ENCODE peak calls at places on chromosomes 6 and 20, in seven cellular contexts. B is body of pancreas, E is IMR-90, V is breast epithelium, D is HepG2, X is ovary, M is tibial nerve. H is an unnamed sample.

GRCh38 chr6:137827977-137828815 is 38.9 kb upstream of the TNFAIP3 start:
- DNase-seq in B (no peak), E (no peak), V (no peak), D (no peak), X (no peak), M (no peak), H (no peak)

GRCh38 chr6:163984446-163984936 is 570.0 kb downstream of the QKI start:
- DNase-seq in B (no peak), E (no peak), V (no peak), D (no peak), X (no peak), M (no peak), H (no peak)

GRCh38 chr6:139376604-139377218 is 2.3 kb upstream of the CITED2 start:
- DNase-seq in B (peak; percentile 92), E (peak; percentile 41), V (peak; percentile 91), D (peak; percentile 48), X (peak; percentile 58), M (peak; percentile 66), H (peak; percentile 84)

GRCh38 chr6:39507331-39507998 is 185.0 kb upstream of the KCNK16 start:
- DNase-seq in B (no peak), E (no peak), V (no peak), D (no peak), X (no peak), M (no peak), H (no peak)

GRCh38 chr6:35165630-35166071 is 24.5 kb upstream of the TCP11 start:
- DNase-seq in B (peak; percentile 30), E (peak; percentile 87), V (no peak), D (peak; percentile 52), X (no peak), M (no peak), H (no peak)

GRCh38 chr20:52649727-52650126 is 322.4 kb upstream of the TSHZ2 start:
- DNase-seq in B (no peak), E (no peak), V (no peak), D (no peak), X (no peak), M (no peak), H (no peak)

GRCh38 chr6:149750136-149750609 is 632 bp downstream of the PCMT1 start:
- DNase-seq in B (peak; percentile 41), E (peak; percentile 49), V (peak; percentile 38), D (peak; percentile 80), X (no peak), M (no peak), H (peak; percentile 49)

GRCh38 chr6:87155272-87155919 is at the start of gene ZNF292:
- DNase-seq in B (peak; percentile 97), E (peak; percentile 97), V (peak; percentile 96), D (peak; percentile 93), X (peak; percentile 96), M (peak; percentile 95), H (peak; percentile 91)

GRCh38 chr20:5400164-5400762 is 83.5 kb upstream of the PROKR2 start:
- DNase-seq in B (no peak), E (peak; percentile 16), V (no peak), D (peak; percentile 35), X (no peak), M (no peak), H (no peak)

GRCh38 chr6:107490568-107491058 is 696 bp downstream of the SOBP start:
- DNase-seq in B (peak; percentile 11), E (no peak), V (no peak), D (no peak), X (no peak), M (no peak), H (peak; percentile 21)

GRCh38 chr20:61056627-61057312 is 195.3 kb upstream of the CDH4 start:
- DNase-seq in B (no peak), E (no peak), V (no peak), D (no peak), X (no peak), M (no peak), H (no peak)

GRCh38 chr20:26276811-26277210 is 580.2 kb upstream of the ZNF337 start:
- DNase-seq in B (peak; percentile 6), E (no peak), V (no peak), D (no peak), X (no peak), M (no peak), H (no peak)

GRCh38 chr6:134295953-134296553 is 21.9 kb downstream of the SGK1 start:
- DNase-seq in B (no peak), E (peak; percentile 100), V (no peak), D (peak; percentile 54), X (peak; percentile 54), M (no peak), H (no peak)

GRCh38 chr6:38806833-38807232 is 91.7 kb downstream of the DNAH8 start:
- DNase-seq in B (no peak), E (no peak), V (no peak), D (no peak), X (no peak), M (no peak), H (no peak)

GRCh38 chr6:56223995-56224394 is 23.4 kb downstream of the COL21A1 start:
- DNase-seq in B (no peak), E (peak; percentile 45), V (no peak), D (no peak), X (no peak), M (no peak), H (no peak)

GRCh38 chr6:138988469-138988834 is 399 bp upstream of the REPS1 start:
- DNase-seq in B (no peak), E (peak; percentile 4), V (no peak), D (peak; percentile 45), X (no peak), M (no peak), H (no peak)

GRCh38 chr6:137313928-137314855 is 95.0 kb upstream of the IFNGR1 start:
- DNase-seq in B (peak; percentile 80), E (peak; percentile 64), V (peak; percentile 46), D (peak; percentile 71), X (peak; percentile 76), M (peak; percentile 64), H (peak; percentile 42)

GRCh38 chr6:88519227-88520019 is 353.3 kb upstream of the CNR1 start:
- DNase-seq in B (no peak), E (no peak), V (no peak), D (no peak), X (no peak), M (no peak), H (no peak)

GRCh38 chr20:44068780-44069191 is 118.2 kb downstream of the JPH2 start:
- DNase-seq in B (no peak), E (no peak), V (peak; percentile 11), D (no peak), X (peak; percentile 29), M (no peak), H (no peak)

GRCh38 chr6:43282636-43283513 is 15.2 kb upstream of the SLC22A7 start:
- DNase-seq in B (no peak), E (no peak), V (no peak), D (no peak), X (no peak), M (no peak), H (no peak)

GRCh38 chr6:63529498-63529897 is 42.8 kb upstream of the LOC128125822 start:
- DNase-seq in B (no peak), E (no peak), V (no peak), D (no peak), X (no peak), M (no peak), H (no peak)

GRCh38 chr6:143707702-143708101 is 29.9 kb downstream of the PHACTR2 start:
- DNase-seq in B (no peak), E (no peak), V (no peak), D (no peak), X (no peak), M (no peak), H (no peak)

GRCh38 chr6:28839443-28840120 is 84.2 kb downstream of the TRIM27 start:
- DNase-seq in B (no peak), E (no peak), V (no peak), D (no peak), X (no peak), M (no peak), H (no peak)

GRCh38 chr6:28838289-28838633 is 85.5 kb downstream of the TRIM27 start:
- DNase-seq in B (peak; percentile 66), E (peak; percentile 70), V (peak; percentile 57), D (peak; percentile 80), X (peak; percentile 77), M (no peak), H (peak; percentile 14)

GRCh38 chr6:28838634-28839442 is 84.9 kb downstream of the TRIM27 start:
- DNase-seq in B (peak; percentile 78), E (peak; percentile 80), V (peak; percentile 72), D (peak; percentile 80), X (peak; percentile 91), M (peak; percentile 57), H (peak; percentile 20)

DNA sequence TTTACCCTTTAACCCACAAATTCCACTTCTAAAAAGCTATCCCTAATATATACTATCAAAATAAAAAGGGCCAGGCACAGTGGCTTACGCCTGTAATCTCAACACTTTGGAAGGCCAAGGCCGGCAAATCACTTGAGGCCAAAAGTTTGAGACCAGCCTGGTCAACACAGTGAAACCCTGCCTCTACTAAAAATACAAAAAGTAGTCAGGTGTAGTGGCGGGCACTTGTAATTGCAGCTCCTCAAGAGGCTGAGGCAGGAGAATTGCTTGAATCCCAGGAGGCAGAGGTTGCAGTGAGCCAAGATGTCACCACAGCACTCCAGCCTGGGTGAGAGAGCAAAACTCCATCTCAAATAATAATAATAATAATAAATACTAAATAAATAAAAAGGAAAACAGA is 82.5 kb downstream of the TRIM27 start:
- DNase-seq in B (no peak), E (no peak), V (no peak), D (no peak), X (no peak), M (no peak), H (no peak)
- TF ChIP-seq CTCF in B (no peak), E (no peak), V (no peak), D (no peak), X (no peak), M (no peak), H (no peak)

GRCh38 chr6:30600576-30600975 is 16.5 kb downstream of the PPP1R10 start:
- DNase-seq in B (peak; percentile 45), E (no peak), V (no peak), D (no peak), X (no peak), M (no peak), H (no peak)
- TF ChIP-seq POLR2A in B (peak; percentile 10), E (no peak), V (no peak), D (no peak), X (no peak), M (no peak), H (no peak)

GRCh38 chr6:22471746-22472145 is 97.6 kb upstream of the HDGFL1 start:
- DNase-seq in B (no peak), E (no peak), V (no peak), D (no peak), X (no peak), M (no peak), H (no peak)

GRCh38 chr6:22471369-22471690 is 98.0 kb upstream of the HDGFL1 start:
- DNase-seq in B (no peak), E (no peak), V (no peak), D (no peak), X (no peak), M (no peak), H (no peak)

GRCh38 chr6:22468566-22468965 is 100.8 kb upstream of the HDGFL1 start:
- DNase-seq in B (no peak), E (peak; percentile 58), V (no peak), D (no peak), X (no peak), M (no peak), H (no peak)

GRCh38 chr6:22467645-22468044 is 101.7 kb upstream of the HDGFL1 start:
- DNase-seq in B (peak; percentile 68), E (no peak), V (no peak), D (no peak), X (no peak), M (no peak), H (no peak)

GRCh38 chr6:22470454-22471368 is 98.7 kb upstream of the HDGFL1 start:
- DNase-seq in B (peak; percentile 85), E (peak; percentile 51), V (peak; percentile 57), D (no peak), X (peak; percentile 47), M (no peak), H (peak; percentile 27)
- TF ChIP-seq CTCF in B (peak; percentile 57), E (peak; percentile 14), V (peak; percentile 11), D (peak; percentile 7), X (peak; percentile 13), M (no peak), H (no peak)

GRCh38 chr20:25237610-25238318 is 10.1 kb upstream of the PYGB start:
- DNase-seq in B (no peak), E (peak; percentile 100), V (peak; percentile 83), D (peak; percentile 90), X (no peak), M (peak; percentile 65), H (peak; percentile 72)
- TF ChIP-seq POLR2A in B (no peak), E (peak; percentile 75), V (no peak), D (no peak), X (no peak), M (no peak), H (no peak)

H was measured in gastrocnemius medialis.